ENCODE peak calls at places on chromosomes 11 and 22, in five cellular contexts. L, S, C, X and H are unnamed samples.

GRCh38 chr22:25388866-25389540 is 169.6 kb downstream of the CRYBB2 start:
- DNase-seq in X (no peak), L (no peak), C (no peak), S (no peak), H (no peak)

GRCh38 chr11:46722566-46723358 is 3.7 kb downstream of the F2 start:
- DNase-seq in X (no peak), L (no peak), S (no peak), C (no peak), H (no peak)

GRCh38 chr22:46084943-46085830 is 65.1 kb upstream of the PPARA start:
- DNase-seq in C (peak; percentile 90), S (peak; percentile 92), X (peak; percentile 92), L (no peak), H (peak; percentile 94)

GRCh38 chr11:100863080-100863581 is 176.0 kb downstream of the ARHGAP42 start:
- DNase-seq in X (no peak), C (no peak), S (peak; percentile 15), L (peak; percentile 46), H (no peak)

GRCh38 chr22:46598737-46599424 is 21.3 kb upstream of the GRAMD4 start:
- DNase-seq in L (no peak), S (peak; percentile 23), X (no peak), C (peak; percentile 30), H (peak; percentile 55)

GRCh38 chr11:643849-644738 is 7.0 kb downstream of the DRD4 start:
- DNase-seq in S (no peak), L (no peak), C (no peak), X (no peak), H (no peak)

GRCh38 chr11:108223449-108224149 is 732 bp downstream of the ATM start:
- DNase-seq in L (no peak), S (no peak), X (no peak), C (no peak), H (no peak)

GRCh38 chr22:29043906-29044575 is 17.6 kb downstream of the C22orf31 start:
- DNase-seq in X (no peak), S (no peak), C (no peak), L (no peak), H (no peak)

GRCh38 chr11:108958446-108959123 is 293.7 kb downstream of the DDX10 start:
- DNase-seq in X (no peak), L (no peak), S (no peak), C (no peak), H (no peak)

GRCh38 chr11:17923213-17923612 is 89.6 kb downstream of the SERGEF start:
- DNase-seq in L (no peak), S (peak; percentile 17), X (peak; percentile 43), C (peak; percentile 38), H (no peak)

GRCh38 chr11:71080239-71081097 is 171.9 kb downstream of the SHANK2 start:
- DNase-seq in X (peak; percentile 27), L (peak; percentile 92), S (no peak), C (peak; percentile 22), H (no peak)

GRCh38 chr11:8025123-8025522 is 38.0 kb downstream of the EIF3F start:
- DNase-seq in X (no peak), S (no peak), C (no peak), L (no peak), H (no peak)

GRCh38 chr11:108680267-108680666 is 15.4 kb downstream of the DDX10 start:
- DNase-seq in L (no peak), X (no peak), S (no peak), C (no peak), H (no peak)

GRCh38 chr11:19674831-19675230 is 37.8 kb upstream of the NAV2 start:
- DNase-seq in C (no peak), S (no peak), X (no peak), L (no peak), H (no peak)

GRCh38 chr11:103359221-103359620 is 250.0 kb downstream of the DYNC2H1 start:
- DNase-seq in X (no peak), S (no peak), C (no peak), L (no peak), H (no peak)

GRCh38 chr22:20937794-20938148 is 20.6 kb downstream of the CRKL start:
- DNase-seq in S (no peak), C (no peak), X (no peak), L (no peak), H (peak; percentile 15)
- H3K4me1 ChIP-seq in S (peaks cover 41% of the 10 kb centered on the region), C (peaks cover 76% of the 10 kb centered on the region), X (peaks cover 64% of the 10 kb centered on the region), L (no peaks in the 10 kb centered on the region), H (peaks cover 8% of the 10 kb centered on the region)

GRCh38 chr22:22388055-22388454 is 120.5 kb downstream of the ZNF280B start:
- DNase-seq in L (no peak), S (no peak), X (no peak), C (no peak), H (no peak)

GRCh38 chr22:22388494-22388893 is 120.0 kb downstream of the ZNF280B start:
- DNase-seq in L (no peak), X (no peak), C (no peak), S (no peak), H (no peak)

GRCh38 chr22:22387386-22387736 is 121.2 kb downstream of the ZNF280B start:
- DNase-seq in L (no peak), C (no peak), S (no peak), X (no peak), H (no peak)

GRCh38 chr22:22384668-22385244 is 123.8 kb downstream of the ZNF280B start:
- DNase-seq in S (no peak), L (no peak), X (no peak), C (no peak), H (no peak)

DNA sequence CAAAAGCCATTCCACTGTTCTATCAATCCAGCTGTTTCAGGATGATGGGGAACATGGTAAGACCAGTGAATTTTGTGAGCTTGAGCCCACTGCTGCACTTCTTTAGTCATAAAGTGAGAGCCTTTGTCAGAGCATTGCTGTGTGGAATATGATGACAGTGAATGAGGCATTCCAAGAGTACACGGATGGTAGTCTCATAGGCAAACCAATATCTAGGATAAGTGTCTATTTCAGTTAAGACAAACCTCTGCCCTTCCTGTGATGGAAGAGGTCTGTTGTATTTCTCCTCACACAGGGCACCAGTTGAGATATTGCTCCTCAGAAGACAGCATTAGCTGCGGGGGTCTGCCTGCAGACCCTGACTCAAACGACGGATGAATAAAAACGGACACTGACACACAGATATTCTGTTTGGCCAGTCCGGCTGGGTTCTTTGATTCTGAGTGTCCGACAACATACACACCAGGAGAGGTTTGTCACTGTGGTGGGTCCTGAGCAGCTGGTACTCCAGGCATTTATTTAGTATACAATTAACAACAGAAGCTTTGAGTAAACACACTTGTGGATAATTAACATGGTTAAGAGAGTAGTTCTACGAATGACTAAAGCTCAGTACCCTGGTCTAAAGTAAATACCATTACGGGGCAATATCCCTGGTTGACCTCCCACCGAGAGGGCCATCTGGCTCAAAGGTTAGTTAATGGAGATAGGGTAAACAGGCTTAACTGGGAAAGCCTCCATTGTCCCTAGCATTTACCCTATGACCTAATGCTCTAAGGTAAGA is 121.7 kb downstream of the ZNF280B start:
- DNase-seq in X (no peak), L (no peak), S (no peak), C (no peak), H (no peak)
- H3K4me1 ChIP-seq in X (no peaks in the 10 kb centered on the region), L (no peaks in the 10 kb centered on the region), S (no peaks in the 10 kb centered on the region), C (no peaks in the 10 kb centered on the region), H (no peaks in the 10 kb centered on the region)

DNA sequence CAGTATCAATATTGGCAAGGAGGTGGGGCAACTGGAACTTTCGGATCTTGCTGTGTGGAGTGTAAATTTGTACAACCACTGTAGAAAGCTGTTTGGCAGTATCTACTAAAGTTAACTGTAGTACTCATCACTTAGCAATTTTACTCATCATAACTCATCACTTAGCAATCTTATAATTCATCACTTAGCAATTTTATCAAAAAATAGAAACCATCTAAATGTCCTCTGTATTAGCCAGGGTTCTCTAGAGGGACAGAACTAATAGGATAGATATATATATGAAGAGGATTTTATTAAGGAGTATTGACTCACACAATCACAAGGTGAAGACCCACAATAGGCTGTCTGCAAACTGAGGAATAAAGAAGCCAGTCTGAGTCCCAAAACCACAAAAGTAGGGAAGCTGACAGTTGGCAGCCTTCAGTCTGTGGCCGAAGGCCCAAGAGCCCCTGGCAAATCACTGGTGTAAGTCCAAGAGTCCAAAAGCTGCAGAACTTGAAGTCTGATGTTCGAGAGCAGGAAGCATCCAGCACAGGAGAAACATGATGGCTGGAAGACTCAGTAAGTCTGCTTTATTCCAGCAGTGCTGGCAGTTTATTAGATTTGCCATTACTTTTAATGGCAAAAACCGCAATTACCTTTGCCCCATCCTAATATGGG is 92.9 kb upstream of the USP47 start:
- DNase-seq in L (no peak), X (no peak), S (no peak), C (no peak), H (no peak)
- H3K4me1 ChIP-seq in L (peaks cover 6% of the 10 kb centered on the region), X (no peaks in the 10 kb centered on the region), S (no peaks in the 10 kb centered on the region), C (no peaks in the 10 kb centered on the region), H (no peaks in the 10 kb centered on the region)

GRCh38 chr22:19844423-19845368 is 10.0 kb downstream of the GNB1L start:
- DNase-seq in L (no peak), C (peak; percentile 54), X (peak; percentile 59), S (peak; percentile 68), H (peak; percentile 87)
- H3K4me1 ChIP-seq in L (peaks cover 12% of the 10 kb centered on the region), C (peaks cover 29% of the 10 kb centered on the region), X (peaks cover 32% of the 10 kb centered on the region), S (peaks cover 24% of the 10 kb centered on the region), H (no peaks in the 10 kb centered on the region)

GRCh38 chr11:59758638-59759037 is 3.5 kb downstream of the STX3 start:
- DNase-seq in X (no peak), L (no peak), C (no peak), S (no peak), H (no peak)

GRCh38 chr11:59761985-59762384 is 6.8 kb downstream of the STX3 start:
- DNase-seq in S (no peak), L (no peak), X (no peak), C (no peak), H (no peak)

GRCh38 chr11:59756845-59757244 is 1.7 kb downstream of the STX3 start:
- DNase-seq in S (no peak), L (no peak), C (no peak), X (no peak), H (no peak)

GRCh38 chr11:59756496-59756840 is 1.3 kb downstream of the STX3 start:
- DNase-seq in X (no peak), C (no peak), L (no peak), S (no peak), H (no peak)

GRCh38 chr11:59759900-59760299 is 4.7 kb downstream of the STX3 start:
- DNase-seq in C (no peak), L (no peak), X (no peak), S (no peak), H (no peak)
- H3K4me1 ChIP-seq in C (peaks cover 65% of the 10 kb centered on the region), L (no peaks in the 10 kb centered on the region), X (peaks cover 39% of the 10 kb centered on the region), S (peaks cover 23% of the 10 kb centered on the region), H (no peaks in the 10 kb centered on the region)

GRCh38 chr22:17779286-17780115 is 5.2 kb upstream of the BID start:
- DNase-seq in S (no peak), C (no peak), X (no peak), L (no peak), H (no peak)
- H3K4me1 ChIP-seq in S (peaks cover 10% of the 10 kb centered on the region), C (peaks cover 33% of the 10 kb centered on the region), X (peaks cover 27% of the 10 kb centered on the region), L (peaks cover 9% of the 10 kb centered on the region), H (no peaks in the 10 kb centered on the region)

GRCh38 chr11:1755344-1756023 is 5.1 kb upstream of the IFITM10 start:
- DNase-seq in S (no peak), L (no peak), X (peak; percentile 73), C (peak; percentile 79), H (no peak)

GRCh38 chr11:1754376-1755150 is 4.2 kb upstream of the IFITM10 start:
- DNase-seq in S (no peak), L (no peak), X (no peak), C (no peak), H (peak; percentile 44)

GRCh38 chr11:1756791-1757771 is 6.6 kb downstream of the CTSD start:
- DNase-seq in X (no peak), S (peak; percentile 28), C (no peak), L (no peak), H (peak; percentile 56)

GRCh38 chr11:1757861-1758610 is 5.7 kb downstream of the CTSD start:
- DNase-seq in S (peak; percentile 21), X (no peak), C (no peak), L (no peak), H (peak; percentile 74)

GRCh38 chr11:1756024-1756561 is 5.7 kb upstream of the IFITM10 start:
- DNase-seq in C (no peak), L (no peak), S (no peak), X (peak; percentile 39), H (no peak)
- H3K4me1 ChIP-seq in C (peaks cover 98% of the 10 kb centered on the region), L (no peaks in the 10 kb centered on the region), S (peaks cover 83% of the 10 kb centered on the region), X (peaks cover 86% of the 10 kb centered on the region), H (no peaks in the 10 kb centered on the region)